ENCODE peak calls at places on chromosomes 5 and 9, in five cellular contexts. S, U, I, G and A are unnamed samples.

GRCh38 chr9:95778957-95779356 is 96.5 kb upstream of the ERCC6L2 start:
- DNase-seq in S (peak), U (no peak), I (no peak), G (peak), A (no peak)

GRCh38 chr9:94983552-94983951 is 257.1 kb downstream of the AOPEP start:
- DNase-seq in S (no peak), U (no peak), I (no peak), G (no peak), A (no peak)

GRCh38 chr9:133990366-133991210 is 1.5 kb downstream of the VAV2 start:
- DNase-seq in S (no peak), U (no peak), I (no peak), G (peak), A (no peak)

GRCh38 chr9:90946981-90947380 is 145.4 kb downstream of the SYK start:
- DNase-seq in S (no peak), U (no peak), I (no peak), G (no peak), A (no peak)

GRCh38 chr9:130200038-130200979 is 28.1 kb downstream of the NCS1 start:
- DNase-seq in S (no peak), U (no peak), I (no peak), G (no peak), A (no peak)

GRCh38 chr5:462051-462481 is 19.1 kb downstream of the EXOC3 start:
- DNase-seq in S (peak), U (no peak), I (no peak), G (no peak), A (no peak)

GRCh38 chr5:147452137-147452838 is 57.6 kb downstream of the DPYSL3 start:
- DNase-seq in S (no peak), U (no peak), I (no peak), G (no peak), A (no peak)

GRCh38 chr5:41161271-41161670 is 52.1 kb downstream of the C6 start:
- DNase-seq in S (no peak), U (no peak), I (no peak), G (no peak), A (no peak)

GRCh38 chr5:179841621-179842020 is 17.0 kb downstream of the MRNIP start:
- DNase-seq in S (no peak), U (no peak), I (no peak), G (no peak), A (no peak)

GRCh38 chr9:36436909-36437308 is 36.8 kb upstream of the RNF38 start:
- DNase-seq in S (peak), U (no peak), I (no peak), G (no peak), A (no peak)

GRCh38 chr5:117394506-117395157 is 820.0 kb upstream of the SEMA6A start:
- DNase-seq in S (no peak), U (no peak), I (no peak), G (peak), A (no peak)

GRCh38 chr9:125929846-125930245 is 182.7 kb downstream of the PBX3 start:
- DNase-seq in S (no peak), U (no peak), I (no peak), G (no peak), A (no peak)

GRCh38 chr9:90890146-90890545 is 88.5 kb downstream of the SYK start:
- DNase-seq in S (no peak), U (no peak), I (no peak), G (no peak), A (no peak)

GRCh38 chr9:68508547-68508946 is 32.1 kb downstream of the TMEM252 start:
- DNase-seq in S (no peak), U (no peak), I (no peak), G (no peak), A (no peak)

GRCh38 chr9:2964485-2964884 is 120.6 kb upstream of the PUM3 start:
- DNase-seq in S (no peak), U (no peak), I (no peak), G (no peak), A (no peak)

GRCh38 chr9:92680166-92681119 is 10.5 kb upstream of the IPPK start:
- DNase-seq in S (no peak), U (no peak), I (no peak), G (no peak), A (no peak)

GRCh38 chr9:14687042-14687719 is 6.1 kb downstream of the ZDHHC21 start:
- DNase-seq in S (no peak), U (no peak), I (no peak), G (no peak), A (no peak)

GRCh38 chr5:132103380-132103951 is 29.9 kb downstream of the CSF2 start:
- DNase-seq in S (peak), U (peak), I (no peak), G (peak), A (peak)

GRCh38 chr9:135575995-135576631 is 14.6 kb downstream of the PAEP start:
- DNase-seq in S (no peak), U (no peak), I (no peak), G (no peak), A (no peak)

GRCh38 chr5:42912184-42912766 is 100.6 kb upstream of the SELENOP start:
- DNase-seq in S (no peak), U (peak), I (no peak), G (no peak), A (peak)

GRCh38 chr9:136952354-136952855 is 332 bp downstream of the LCN12 start:
- DNase-seq in S (peak), U (no peak), I (no peak), G (no peak), A (no peak)

GRCh38 chr5:78958672-78959410 is 26.3 kb downstream of the ARSB start:
- DNase-seq in S (no peak), U (no peak), I (no peak), G (no peak), A (no peak)

GRCh38 chr9:99577351-99577750 is 244.3 kb upstream of the NR4A3 start:
- DNase-seq in S (no peak), U (no peak), I (no peak), G (no peak), A (no peak)

GRCh38 chr5:123830575-123830974 is 318.6 kb downstream of the CSNK1G3 start:
- DNase-seq in S (no peak), U (no peak), I (no peak), G (no peak), A (no peak)

GRCh38 chr5:172078726-172079345 is 72.4 kb upstream of the FBXW11 start:
- DNase-seq in S (peak), U (no peak), I (no peak), G (no peak), A (no peak)

GRCh38 chr9:35051069-35051967 is 21.1 kb downstream of the VCP start:
- DNase-seq in S (no peak), U (peak), I (no peak), G (peak), A (peak)

GRCh38 chr9:98168952-98169488 is 23.4 kb downstream of the CORO2A start:
- DNase-seq in S (no peak), U (no peak), I (no peak), G (peak), A (no peak)

GRCh38 chr5:135332519-135333150 is 66.4 kb downstream of the MACROH2A1 start:
- DNase-seq in S (no peak), U (no peak), I (no peak), G (no peak), A (no peak)

GRCh38 chr5:76657683-76658311 is 34.6 kb upstream of the F2RL2 start:
- DNase-seq in S (no peak), U (no peak), I (no peak), G (no peak), A (no peak)

GRCh38 chr5:126780165-126780827 is 3.4 kb downstream of the LMNB1 start:
- DNase-seq in S (no peak), U (peak), I (no peak), G (peak), A (peak)